ENCODE peak calls at places on chromosomes 13 and 19, in eight cellular contexts. M, C, S, Y, N, Z, R and J are unnamed samples.

GRCh38 chr13:27403727-27404385 is 20.6 kb upstream of the GTF3A start:
- DNase-seq in Y (no peak), N (no peak), Z (no peak), M (no peak), S (no peak), R (no peak), C (peak), J (no peak)

GRCh38 chr13:109448629-109449028 is 337.8 kb downstream of the IRS2 start:
- DNase-seq in N (no peak), S (no peak), M (no peak), Y (no peak), C (no peak), R (no peak), Z (no peak), J (no peak)

GRCh38 chr19:3466630-3467029 is 13.7 kb downstream of the SMIM24 start:
- DNase-seq in S (no peak), M (no peak), Z (no peak), Y (no peak), C (no peak), N (no peak), R (no peak), J (no peak)

GRCh38 chr13:100465558-100465957 is 123.0 kb downstream of the GGACT start:
- DNase-seq in M (no peak), S (no peak), C (no peak), Y (no peak), R (no peak), Z (no peak), N (no peak), J (no peak)

GRCh38 chr19:40599331-40600085 is 1.7 kb upstream of the LTBP4 start:
- DNase-seq in S (no peak), Y (no peak), M (no peak), C (no peak), Z (no peak), N (peak), R (no peak), J (no peak)

GRCh38 chr13:49082653-49083536 is 107.2 kb downstream of the FNDC3A start:
- DNase-seq in S (no peak), N (no peak), Z (no peak), C (no peak), Y (peak), M (peak), R (peak), J (no peak)

GRCh38 chr13:75372517-75372916 is 109.5 kb downstream of the TBC1D4 start:
- DNase-seq in Z (no peak), S (no peak), N (peak), Y (peak), M (peak), R (peak), C (no peak), J (peak)

GRCh38 chr19:49749771-49750170 is 13.3 kb downstream of the TSKS start:
- DNase-seq in C (no peak), Z (no peak), Y (no peak), S (no peak), R (no peak), M (no peak), N (no peak), J (no peak)

GRCh38 chr19:1065606-1066109 is 1.3 kb upstream of the ARHGAP45 start:
- DNase-seq in C (no peak), M (no peak), N (peak), S (no peak), R (no peak), Y (no peak), Z (no peak), J (no peak)

GRCh38 chr19:41886761-41887710 is 4.1 kb downstream of the ARHGEF1 start:
- DNase-seq in C (no peak), R (no peak), Z (no peak), Y (no peak), S (no peak), M (no peak), N (peak), J (no peak)

GRCh38 chr19:38394488-38394887 is 6.0 kb downstream of the SPRED3 start:
- DNase-seq in M (peak), S (no peak), Z (peak), N (peak), R (no peak), Y (peak), C (no peak), J (peak)

GRCh38 chr19:38043649-38044144 is 136.7 kb downstream of the SIPA1L3 start:
- DNase-seq in C (no peak), Z (no peak), Y (no peak), M (no peak), S (no peak), N (no peak), R (no peak), J (no peak)

GRCh38 chr13:63737418-63737817 is 2321.8 kb upstream of the PCDH20 start:
- DNase-seq in Y (no peak), N (no peak), C (no peak), Z (no peak), M (no peak), S (no peak), R (no peak), J (no peak)

GRCh38 chr13:75705395-75705794 is 69.3 kb downstream of the LMO7 start:
- DNase-seq in Y (peak), S (no peak), N (no peak), M (peak), C (no peak), R (peak), Z (no peak), J (no peak)

GRCh38 chr13:105502193-105502592 is 1033.3 kb downstream of the EFNB2 start:
- DNase-seq in N (peak), S (no peak), C (no peak), R (no peak), Y (no peak), Z (no peak), M (no peak), J (no peak)

GRCh38 chr13:39016789-39017188 is 21.1 kb downstream of the PROSER1 start:
- DNase-seq in Z (peak), S (no peak), C (no peak), M (peak), R (peak), N (peak), Y (peak), J (no peak)

GRCh38 chr19:10981496-10981895 is 20.7 kb downstream of the SMARCA4 start:
- DNase-seq in Z (no peak), S (no peak), M (peak), C (no peak), N (no peak), Y (no peak), R (no peak), J (no peak)

GRCh38 chr19:19816679-19817078 is 4.9 kb downstream of the ZNF506 start:
- DNase-seq in S (no peak), Y (no peak), Z (no peak), C (no peak), R (no peak), N (peak), M (no peak), J (no peak)

GRCh38 chr19:6532244-6532999 is 1.6 kb downstream of the TNFSF9 start:
- DNase-seq in M (no peak), C (no peak), Y (no peak), R (no peak), Z (no peak), S (no peak), N (no peak), J (no peak)

GRCh38 chr13:41944635-41945401 is 16.1 kb downstream of the VWA8 start:
- DNase-seq in C (no peak), S (no peak), Y (no peak), R (no peak), N (no peak), Z (no peak), M (no peak), J (no peak)

GRCh38 chr19:38917516-38917915 is 5.5 kb upstream of the CCER2 start:
- DNase-seq in Z (no peak), M (no peak), Y (no peak), R (no peak), S (no peak), N (no peak), C (no peak), J (no peak)

GRCh38 chr13:23488442-23488841 is 54.9 kb upstream of the SACS start:
- DNase-seq in S (no peak), Z (no peak), R (peak), C (no peak), Y (peak), M (peak), N (no peak), J (no peak)

GRCh38 chr13:93244141-93244917 is 17.7 kb downstream of the GPC6 start:
- DNase-seq in N (no peak), M (peak), Z (no peak), Y (peak), R (peak), C (no peak), S (peak), J (no peak)

GRCh38 chr13:73519720-73520119 is 460.9 kb downstream of the KLF5 start:
- DNase-seq in Y (no peak), M (no peak), S (no peak), N (no peak), R (no peak), Z (no peak), C (no peak), J (no peak)

GRCh38 chr19:54114340-54114826 is 1.1 kb downstream of the TFPT start:
- DNase-seq in Y (peak), C (no peak), M (peak), Z (no peak), S (no peak), N (peak), R (no peak), J (peak)

GRCh38 chr19:35959968-35960320 is 23.8 kb downstream of the LRFN3 start:
- DNase-seq in R (no peak), M (no peak), Y (no peak), N (peak), S (no peak), Z (no peak), C (no peak), J (no peak)

GRCh38 chr19:4916292-4917082 is 7.2 kb downstream of the UHRF1 start:
- DNase-seq in Z (no peak), Y (no peak), N (no peak), R (no peak), M (no peak), C (no peak), S (peak), J (no peak)

GRCh38 chr19:52533901-52534300 is 6.4 kb downstream of the ZNF808 start:
- DNase-seq in N (peak), R (no peak), C (no peak), Y (peak), Z (no peak), M (no peak), S (no peak), J (no peak)

GRCh38 chr13:23586336-23586735 is 16.1 kb downstream of the TNFRSF19 start:
- DNase-seq in R (no peak), C (no peak), Z (no peak), Y (no peak), N (no peak), M (no peak), S (no peak), J (no peak)

GRCh38 chr13:71290963-71291937 is 575.8 kb downstream of the DACH1 start:
- DNase-seq in Z (no peak), N (no peak), Y (peak), C (peak), R (no peak), S (no peak), M (peak), J (no peak)

GRCh38 chr13:71285700-71286099 is 581.3 kb downstream of the DACH1 start:
- DNase-seq in C (no peak), M (peak), Y (peak), N (peak), Z (no peak), R (no peak), S (no peak), J (no peak)
- TF ChIP-seq CTCF in C (peak), M (peak), Y (no peak), N (peak), Z (no peak), R (no peak), S (no peak), J (no peak)

DNA sequence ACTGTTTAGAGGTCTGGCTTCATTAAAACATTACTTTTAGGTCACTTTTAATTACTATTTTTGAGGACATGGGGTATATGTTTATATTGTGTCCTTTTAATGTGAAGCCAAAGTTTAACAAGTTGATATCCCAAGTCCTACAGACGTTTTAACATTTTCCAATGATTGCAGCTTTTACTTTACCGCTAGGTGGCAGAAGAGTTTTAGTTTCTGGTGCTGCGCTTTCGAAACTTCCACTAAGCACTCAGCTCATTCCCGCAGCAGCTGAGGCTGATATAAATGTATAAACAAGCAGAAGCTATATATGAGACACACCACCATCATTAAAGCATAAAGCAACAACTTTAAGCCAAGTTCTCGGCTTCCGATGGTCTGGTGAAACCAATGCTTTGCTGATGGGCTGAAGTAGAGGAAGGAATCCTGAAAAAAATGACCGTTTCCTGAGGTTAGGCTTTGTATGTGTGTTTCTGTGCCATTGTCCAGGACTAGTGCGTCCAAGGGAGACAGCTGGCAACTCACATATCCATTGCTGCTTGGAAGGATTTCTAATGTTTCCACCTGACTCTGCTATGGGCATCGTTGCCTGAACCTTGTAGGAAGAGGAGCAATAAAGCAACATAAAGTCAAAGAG is 753.9 kb downstream of the OLFM4 start:
- DNase-seq in S (no peak), C (peak), R (peak), M (peak), Z (no peak), N (peak), Y (peak), J (peak)
- TF ChIP-seq CTCF in S (peak), C (peak), R (peak), M (peak), Z (peak), N (peak), Y (peak), J (peak)

DNA sequence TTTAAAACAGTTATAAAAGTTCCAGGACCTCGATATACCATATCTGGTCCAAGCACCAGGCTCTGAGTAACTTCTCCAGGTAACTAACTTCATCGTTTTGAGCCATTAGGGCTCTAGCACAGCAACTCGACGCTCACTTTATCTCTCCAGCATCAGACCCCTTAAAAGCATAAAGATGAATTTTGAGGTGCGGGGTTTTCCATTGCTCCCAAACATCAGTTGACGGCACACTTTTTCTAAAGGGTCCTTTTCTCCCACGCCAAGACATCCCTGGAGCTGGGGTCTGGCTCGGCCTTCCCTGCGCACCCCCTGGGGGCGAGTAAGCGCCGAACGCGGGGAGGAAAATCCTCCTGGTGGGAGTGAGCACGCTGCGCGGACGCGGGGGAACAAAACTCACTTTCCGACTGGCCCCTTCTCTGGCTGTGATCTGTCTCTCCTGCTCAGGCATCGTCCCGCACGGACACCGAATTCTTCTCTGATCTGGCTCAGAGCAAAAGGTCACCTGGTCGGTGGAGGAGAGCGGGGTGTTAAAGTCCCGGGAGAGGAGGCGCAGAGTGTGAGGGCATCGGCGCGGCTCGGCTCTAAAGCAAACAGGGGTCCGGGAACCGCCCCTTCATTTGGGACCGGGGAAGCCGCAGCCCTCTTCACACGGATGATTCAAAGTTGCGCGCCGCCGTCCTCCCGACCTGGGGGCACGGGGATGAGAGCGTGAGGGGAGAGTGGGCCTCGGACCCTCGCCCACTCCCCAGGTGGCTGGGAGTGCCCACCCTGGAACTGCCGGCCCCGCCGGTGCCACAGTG is at the start of gene ATP7B:
- DNase-seq in R (no peak), N (peak), M (no peak), Y (peak), S (peak), C (no peak), Z (peak), J (peak)
- TF ChIP-seq CTCF in R (peak), N (peak), M (peak), Y (no peak), S (no peak), C (no peak), Z (no peak), J (no peak)

DNA sequence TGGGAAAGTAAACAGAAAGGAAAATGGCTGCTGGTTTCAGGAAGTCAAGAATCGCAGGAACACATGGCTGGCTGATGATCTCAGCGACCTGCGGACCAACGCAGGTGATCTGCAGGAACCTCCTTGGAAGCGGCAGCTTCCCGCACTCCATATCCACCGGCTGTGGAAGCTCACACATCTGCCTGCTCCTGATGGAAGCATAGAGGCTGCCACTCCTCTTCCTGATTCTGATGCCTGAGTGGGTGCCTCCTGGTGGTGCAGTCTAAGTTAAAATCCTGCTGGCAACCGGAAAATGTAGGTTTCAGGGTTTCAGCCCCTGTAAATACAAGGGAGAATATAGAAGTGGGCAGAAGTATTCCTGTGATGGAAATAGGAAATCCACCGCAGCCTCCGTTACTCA is 75.5 kb downstream of the TNFSF13B start:
- DNase-seq in N (peak), Z (no peak), R (no peak), S (no peak), C (no peak), M (no peak), Y (no peak), J (no peak)
- TF ChIP-seq CTCF in N (peak), Z (no peak), R (peak), S (no peak), C (no peak), M (peak), Y (no peak), J (no peak)

DNA sequence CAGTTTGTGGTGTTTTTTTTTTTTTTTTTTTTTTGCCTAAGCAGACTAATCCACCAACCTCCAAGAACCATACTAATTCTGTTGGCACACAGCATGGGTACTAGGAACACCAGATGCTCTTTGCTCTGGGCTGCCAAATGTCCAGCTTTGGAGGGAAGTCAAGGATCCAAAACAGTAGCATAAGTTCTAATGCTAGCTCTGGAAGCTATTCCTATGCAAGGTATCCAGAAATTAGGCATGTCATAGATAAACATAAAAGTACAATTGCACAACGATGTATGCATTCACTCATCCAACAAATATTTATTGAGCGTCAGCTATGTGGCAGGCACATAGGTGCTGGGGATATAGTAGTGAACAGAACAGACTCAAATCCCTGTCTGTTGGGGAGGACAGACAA is 64.4 kb upstream of the WDFY2 start:
- DNase-seq in R (peak), N (no peak), C (no peak), M (peak), Z (no peak), S (no peak), Y (peak), J (no peak)
- TF ChIP-seq CTCF in R (no peak), N (no peak), C (no peak), M (no peak), Z (no peak), S (no peak), Y (no peak), J (no peak)

DNA sequence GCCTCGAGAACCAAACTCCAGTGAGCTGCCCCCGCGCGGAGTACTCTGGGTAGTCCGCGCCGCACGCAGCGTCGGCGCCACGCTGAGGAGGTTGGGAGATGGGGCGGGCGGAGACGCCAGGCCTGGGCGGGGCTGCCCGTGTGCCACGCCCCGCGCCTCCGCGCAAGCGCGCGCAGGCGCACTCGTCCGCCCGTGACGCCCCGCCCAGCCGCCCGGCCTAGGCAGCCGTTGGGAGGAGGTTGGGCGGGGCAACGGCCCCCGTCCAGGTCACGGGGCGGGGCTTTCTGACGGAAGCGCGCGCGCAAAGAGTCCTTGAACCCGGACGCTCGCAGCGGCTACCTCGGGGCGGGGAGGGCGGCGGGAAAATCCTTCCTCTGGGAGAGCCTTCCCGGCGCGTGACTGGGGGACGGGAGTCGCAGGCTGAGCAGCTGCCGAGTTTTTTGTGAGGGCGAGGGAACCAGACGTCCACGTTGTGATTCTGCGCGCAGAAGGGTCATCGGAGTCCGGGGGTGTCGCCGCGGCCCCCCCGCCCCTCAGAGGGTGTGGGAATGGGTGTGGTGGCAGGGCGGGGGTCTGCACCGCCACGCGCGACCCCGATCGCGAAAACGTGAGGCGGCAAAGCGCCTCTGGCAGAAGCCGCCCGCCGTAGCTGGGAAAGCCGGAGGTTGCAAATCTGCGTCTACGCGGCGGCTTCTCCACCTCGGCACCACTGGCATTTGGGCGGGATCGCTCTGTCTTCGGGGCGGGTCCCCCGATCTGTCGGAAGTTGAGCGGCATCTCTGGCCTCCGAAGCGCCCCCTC is at the start of gene MED26:
- DNase-seq in R (peak), S (peak), N (peak), C (peak), Z (peak), M (peak), Y (peak), J (peak)
- TF ChIP-seq CTCF in R (peak), S (no peak), N (no peak), C (no peak), Z (no peak), M (no peak), Y (no peak), J (no peak)

DNA sequence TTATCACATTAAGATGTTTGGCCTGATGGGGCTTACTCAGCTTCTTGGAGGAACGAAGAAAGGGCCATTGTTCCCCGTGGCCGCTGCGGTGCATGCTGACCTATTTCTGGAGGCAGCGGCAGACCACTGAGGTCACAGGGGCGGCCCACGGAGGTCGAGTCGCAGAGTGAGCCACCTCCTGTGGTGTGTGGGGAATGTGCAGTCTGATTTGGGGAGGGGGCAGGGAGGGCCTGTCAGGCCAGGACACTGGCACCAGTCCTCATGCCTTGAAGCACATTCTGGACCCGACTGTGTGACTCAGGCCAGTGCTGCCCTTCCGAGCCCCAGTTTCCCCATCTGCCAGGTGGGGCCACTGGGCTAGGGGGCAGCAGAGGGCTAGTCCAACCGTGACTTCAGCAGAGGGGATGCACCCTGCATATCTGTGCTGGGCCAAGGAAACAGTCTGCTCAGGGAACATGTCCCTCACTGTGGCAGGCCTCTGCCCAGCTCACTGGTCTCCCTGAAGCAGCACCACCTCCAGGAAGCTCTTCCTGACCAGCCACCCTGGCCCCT is 6.3 kb downstream of the SLC7A10 start:
- DNase-seq in R (no peak), N (peak), Z (no peak), Y (peak), C (no peak), S (no peak), M (peak), J (no peak)
- TF ChIP-seq CTCF in R (peak), N (peak), Z (no peak), Y (peak), C (no peak), S (no peak), M (peak), J (no peak)